ENCODE peak calls at places on chromosomes 12 and 14, in ten cellular contexts. One of them, this sample, is unnamed.

GRCh38 chr12:131832393-131833231 is 4.4 kb downstream of the MMP17 start:
- DNase-seq in lower leg skin: no peak
- DNase-seq in IMR-90: peak; percentile 30
- DNase-seq in HFF-Myc: no peak
- DNase-seq in OCI-LY7: no peak
- DNase-seq in CD4-positive, CD25-positive, alpha-beta regulatory T cell: no peak
- DNase-seq in AG10803: peak; percentile 81
- DNase-seq in colonic mucosa: no peak
- DNase-seq in neural progenitor cell: no peak
- DNase-seq in effector memory CD4-positive, alpha-beta T cell: no peak
- DNase-seq in this sample: no peak

GRCh38 chr14:67583711-67584644 is 16.1 kb downstream of the PIGH start:
- DNase-seq in lower leg skin: no peak
- DNase-seq in IMR-90: peak; percentile 52
- DNase-seq in HFF-Myc: no peak
- DNase-seq in OCI-LY7: peak; percentile 64
- DNase-seq in CD4-positive, CD25-positive, alpha-beta regulatory T cell: peak; percentile 46
- DNase-seq in AG10803: peak; percentile 42
- DNase-seq in colonic mucosa: peak; percentile 40
- DNase-seq in neural progenitor cell: peak; percentile 70
- DNase-seq in effector memory CD4-positive, alpha-beta T cell: no peak
- DNase-seq in this sample: no peak

GRCh38 chr14:61965030-61965745 is 203.0 kb downstream of the SNAPC1 start:
- DNase-seq in lower leg skin: no peak
- DNase-seq in IMR-90: peak; percentile 97
- DNase-seq in HFF-Myc: peak; percentile 33
- DNase-seq in OCI-LY7: no peak
- DNase-seq in CD4-positive, CD25-positive, alpha-beta regulatory T cell: no peak
- DNase-seq in AG10803: peak; percentile 91
- DNase-seq in colonic mucosa: no peak
- DNase-seq in neural progenitor cell: no peak
- DNase-seq in effector memory CD4-positive, alpha-beta T cell: no peak
- DNase-seq in this sample: no peak

GRCh38 chr14:96189288-96189711 is 15.3 kb upstream of the BDKRB2 start:
- DNase-seq in lower leg skin: no peak
- DNase-seq in IMR-90: peak; percentile 97
- DNase-seq in HFF-Myc: no peak
- DNase-seq in OCI-LY7: no peak
- DNase-seq in CD4-positive, CD25-positive, alpha-beta regulatory T cell: no peak
- DNase-seq in AG10803: peak; percentile 89
- DNase-seq in colonic mucosa: no peak
- DNase-seq in neural progenitor cell: no peak
- DNase-seq in effector memory CD4-positive, alpha-beta T cell: no peak
- DNase-seq in this sample: no peak

GRCh38 chr12:65232490-65233077 is 45.9 kb upstream of the MSRB3 start:
- DNase-seq in lower leg skin: no peak
- DNase-seq in IMR-90: peak; percentile 38
- DNase-seq in HFF-Myc: no peak
- DNase-seq in OCI-LY7: peak; percentile 52
- DNase-seq in CD4-positive, CD25-positive, alpha-beta regulatory T cell: peak; percentile 63
- DNase-seq in AG10803: peak; percentile 23
- DNase-seq in colonic mucosa: no peak
- DNase-seq in neural progenitor cell: no peak
- DNase-seq in effector memory CD4-positive, alpha-beta T cell: no peak
- DNase-seq in this sample: peak; percentile 28

GRCh38 chr12:88310069-88310468 is 168.0 kb downstream of the TMTC3 start:
- DNase-seq in lower leg skin: peak; percentile 30
- DNase-seq in IMR-90: peak; percentile 88
- DNase-seq in HFF-Myc: peak; percentile 33
- DNase-seq in OCI-LY7: no peak
- DNase-seq in CD4-positive, CD25-positive, alpha-beta regulatory T cell: no peak
- DNase-seq in AG10803: peak; percentile 94
- DNase-seq in colonic mucosa: no peak
- DNase-seq in neural progenitor cell: no peak
- DNase-seq in effector memory CD4-positive, alpha-beta T cell: no peak
- DNase-seq in this sample: no peak

GRCh38 chr14:88870777-88871176 is 46.3 kb downstream of the TTC8 start:
- DNase-seq in lower leg skin: no peak
- DNase-seq in IMR-90: no peak
- DNase-seq in HFF-Myc: no peak
- DNase-seq in OCI-LY7: no peak
- DNase-seq in CD4-positive, CD25-positive, alpha-beta regulatory T cell: no peak
- DNase-seq in AG10803: no peak
- DNase-seq in colonic mucosa: no peak
- DNase-seq in neural progenitor cell: no peak
- DNase-seq in effector memory CD4-positive, alpha-beta T cell: no peak
- DNase-seq in this sample: no peak

GRCh38 chr12:27013606-27014084 is 539 bp downstream of the TM7SF3 start:
- DNase-seq in lower leg skin: peak; percentile 38
- DNase-seq in IMR-90: peak; percentile 47
- DNase-seq in HFF-Myc: no peak
- DNase-seq in OCI-LY7: peak; percentile 56
- DNase-seq in CD4-positive, CD25-positive, alpha-beta regulatory T cell: peak; percentile 51
- DNase-seq in AG10803: peak; percentile 34
- DNase-seq in colonic mucosa: peak; percentile 52
- DNase-seq in neural progenitor cell: peak; percentile 41
- DNase-seq in effector memory CD4-positive, alpha-beta T cell: no peak
- DNase-seq in this sample: no peak

GRCh38 chr12:12996235-12996634 is 3.8 kb downstream of the HEBP1 start:
- DNase-seq in lower leg skin: no peak
- DNase-seq in IMR-90: no peak
- DNase-seq in HFF-Myc: no peak
- DNase-seq in OCI-LY7: no peak
- DNase-seq in CD4-positive, CD25-positive, alpha-beta regulatory T cell: no peak
- DNase-seq in AG10803: no peak
- DNase-seq in colonic mucosa: no peak
- DNase-seq in neural progenitor cell: no peak
- DNase-seq in effector memory CD4-positive, alpha-beta T cell: no peak
- DNase-seq in this sample: no peak

GRCh38 chr12:12999276-12999958 is 648 bp downstream of the HEBP1 start:
- DNase-seq in lower leg skin: peak; percentile 43
- DNase-seq in IMR-90: no peak
- DNase-seq in HFF-Myc: no peak
- DNase-seq in OCI-LY7: no peak
- DNase-seq in CD4-positive, CD25-positive, alpha-beta regulatory T cell: no peak
- DNase-seq in AG10803: peak; percentile 40
- DNase-seq in colonic mucosa: peak; percentile 40
- DNase-seq in neural progenitor cell: peak; percentile 64
- DNase-seq in effector memory CD4-positive, alpha-beta T cell: no peak
- DNase-seq in this sample: no peak

GRCh38 chr12:12999959-13000615 is at the start of gene HEBP1:
- DNase-seq in lower leg skin: peak; percentile 93
- DNase-seq in IMR-90: peak; percentile 84
- DNase-seq in HFF-Myc: peak; percentile 58
- DNase-seq in OCI-LY7: peak; percentile 85
- DNase-seq in CD4-positive, CD25-positive, alpha-beta regulatory T cell: peak; percentile 91
- DNase-seq in AG10803: peak; percentile 89
- DNase-seq in colonic mucosa: peak; percentile 98
- DNase-seq in neural progenitor cell: peak; percentile 95
- DNase-seq in effector memory CD4-positive, alpha-beta T cell: peak; percentile 91
- DNase-seq in this sample: peak; percentile 59

GRCh38 chr12:12997734-12998133 is 2.3 kb downstream of the HEBP1 start:
- DNase-seq in lower leg skin: no peak
- DNase-seq in IMR-90: no peak
- DNase-seq in HFF-Myc: no peak
- DNase-seq in OCI-LY7: no peak
- DNase-seq in CD4-positive, CD25-positive, alpha-beta regulatory T cell: no peak
- DNase-seq in AG10803: no peak
- DNase-seq in colonic mucosa: no peak
- DNase-seq in neural progenitor cell: no peak
- DNase-seq in effector memory CD4-positive, alpha-beta T cell: no peak
- DNase-seq in this sample: no peak

DNA sequence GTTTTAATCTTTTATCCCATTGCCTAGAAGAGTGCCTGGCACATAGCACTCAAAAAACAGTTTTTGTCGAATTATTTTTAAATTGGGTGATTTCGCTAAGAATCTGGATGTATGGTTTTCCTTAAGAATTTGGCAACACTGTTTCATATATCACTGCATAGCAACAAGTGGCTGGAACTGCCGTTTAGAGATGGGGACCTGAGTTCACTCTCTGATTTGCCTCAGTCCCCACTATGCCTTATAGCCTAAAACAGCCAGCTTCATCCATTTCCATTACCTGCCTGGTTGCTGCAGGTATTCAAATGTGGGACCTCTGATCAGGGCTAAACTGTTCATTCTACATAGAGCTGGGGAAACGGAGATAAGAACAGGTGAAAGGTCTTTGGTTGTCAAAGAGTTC is 1.8 kb downstream of the HEBP1 start:
- DNase-seq in lower leg skin: no peak
- DNase-seq in IMR-90: no peak
- DNase-seq in HFF-Myc: no peak
- DNase-seq in OCI-LY7: no peak
- DNase-seq in CD4-positive, CD25-positive, alpha-beta regulatory T cell: no peak
- DNase-seq in AG10803: no peak
- DNase-seq in colonic mucosa: no peak
- DNase-seq in neural progenitor cell: no peak
- DNase-seq in effector memory CD4-positive, alpha-beta T cell: no peak
- DNase-seq in this sample: no peak
- H3K4me3 ChIP-seq in lower leg skin: no peak overlapping the region
- H3K4me3 ChIP-seq in IMR-90: peak overlapping the region; percentile 97
- H3K4me3 ChIP-seq in HFF-Myc: no peak overlapping the region
- H3K4me3 ChIP-seq in OCI-LY7: no peak overlapping the region
- H3K4me3 ChIP-seq in CD4-positive, CD25-positive, alpha-beta regulatory T cell: no peak overlapping the region
- H3K4me3 ChIP-seq in AG10803: peak overlapping the region; percentile 100
- H3K4me3 ChIP-seq in colonic mucosa: no peak overlapping the region
- H3K4me3 ChIP-seq in neural progenitor cell: no peak overlapping the region
- H3K4me3 ChIP-seq in effector memory CD4-positive, alpha-beta T cell: no peak overlapping the region
- H3K4me3 ChIP-seq in this sample: no peak overlapping the region

GRCh38 chr12:76346236-76346635 is 2.0 kb downstream of the BBS10 start:
- DNase-seq in lower leg skin: no peak
- DNase-seq in IMR-90: peak; percentile 68
- DNase-seq in HFF-Myc: no peak
- DNase-seq in OCI-LY7: no peak
- DNase-seq in CD4-positive, CD25-positive, alpha-beta regulatory T cell: no peak
- DNase-seq in AG10803: peak; percentile 64
- DNase-seq in colonic mucosa: no peak
- DNase-seq in neural progenitor cell: no peak
- DNase-seq in effector memory CD4-positive, alpha-beta T cell: no peak
- DNase-seq in this sample: no peak

GRCh38 chr12:76345569-76345968 is 2.6 kb downstream of the BBS10 start:
- DNase-seq in lower leg skin: no peak
- DNase-seq in IMR-90: no peak
- DNase-seq in HFF-Myc: no peak
- DNase-seq in OCI-LY7: no peak
- DNase-seq in CD4-positive, CD25-positive, alpha-beta regulatory T cell: no peak
- DNase-seq in AG10803: no peak
- DNase-seq in colonic mucosa: no peak
- DNase-seq in neural progenitor cell: no peak
- DNase-seq in effector memory CD4-positive, alpha-beta T cell: no peak
- DNase-seq in this sample: no peak

GRCh38 chr12:76348079-76348901 is at the start of gene BBS10:
- DNase-seq in lower leg skin: peak; percentile 90
- DNase-seq in IMR-90: peak; percentile 91
- DNase-seq in HFF-Myc: peak; percentile 73
- DNase-seq in OCI-LY7: peak; percentile 96
- DNase-seq in CD4-positive, CD25-positive, alpha-beta regulatory T cell: peak; percentile 95
- DNase-seq in AG10803: peak; percentile 89
- DNase-seq in colonic mucosa: peak; percentile 91
- DNase-seq in neural progenitor cell: peak; percentile 92
- DNase-seq in effector memory CD4-positive, alpha-beta T cell: peak; percentile 77
- DNase-seq in this sample: peak; percentile 86

GRCh38 chr12:76341436-76342030 is 6.7 kb downstream of the BBS10 start:
- DNase-seq in lower leg skin: no peak
- DNase-seq in IMR-90: peak; percentile 65
- DNase-seq in HFF-Myc: no peak
- DNase-seq in OCI-LY7: no peak
- DNase-seq in CD4-positive, CD25-positive, alpha-beta regulatory T cell: no peak
- DNase-seq in AG10803: peak; percentile 31
- DNase-seq in colonic mucosa: no peak
- DNase-seq in neural progenitor cell: no peak
- DNase-seq in effector memory CD4-positive, alpha-beta T cell: no peak
- DNase-seq in this sample: no peak

DNA sequence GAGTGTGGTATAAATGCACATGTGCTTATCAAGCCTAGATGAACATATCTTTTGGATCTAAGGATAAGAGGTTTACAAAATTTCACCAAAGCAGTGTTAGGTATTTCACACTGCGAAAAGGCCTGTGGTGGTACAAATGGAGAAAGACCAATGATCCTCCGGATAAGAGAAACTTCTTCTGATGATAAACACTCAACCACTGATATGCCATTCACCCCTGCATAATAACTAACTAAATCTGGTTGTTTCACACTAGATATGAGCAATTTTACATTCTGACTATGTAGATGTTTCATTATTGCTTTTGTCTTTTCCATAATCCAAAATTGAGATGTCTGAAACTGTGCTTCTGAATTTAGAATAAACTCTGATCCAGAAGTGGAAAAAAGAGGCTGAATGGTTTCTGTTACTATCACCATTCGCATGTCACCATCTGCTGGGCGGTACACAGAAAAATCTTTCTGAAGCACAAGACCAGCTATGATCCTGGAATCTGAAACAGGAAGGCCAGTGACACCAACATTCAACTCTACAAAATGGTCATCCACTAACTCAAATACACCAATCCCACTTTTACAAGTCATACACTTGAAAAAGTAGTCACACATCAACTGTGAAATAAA is 1.3 kb downstream of the BBS10 start:
- DNase-seq in lower leg skin: peak; percentile 41
- DNase-seq in IMR-90: peak; percentile 79
- DNase-seq in HFF-Myc: peak; percentile 58
- DNase-seq in OCI-LY7: peak; percentile 63
- DNase-seq in CD4-positive, CD25-positive, alpha-beta regulatory T cell: peak; percentile 23
- DNase-seq in AG10803: peak; percentile 77
- DNase-seq in colonic mucosa: no peak
- DNase-seq in neural progenitor cell: peak; percentile 33
- DNase-seq in effector memory CD4-positive, alpha-beta T cell: no peak
- DNase-seq in this sample: no peak
- H3K4me3 ChIP-seq in lower leg skin: no peak overlapping the region
- H3K4me3 ChIP-seq in IMR-90: peak overlapping the region; percentile 79
- H3K4me3 ChIP-seq in HFF-Myc: peak overlapping the region; percentile 77
- H3K4me3 ChIP-seq in OCI-LY7: peak overlapping the region; percentile 74
- H3K4me3 ChIP-seq in CD4-positive, CD25-positive, alpha-beta regulatory T cell: peak overlapping the region; percentile 91
- H3K4me3 ChIP-seq in AG10803: peak overlapping the region; percentile 87
- H3K4me3 ChIP-seq in colonic mucosa: no peak overlapping the region
- H3K4me3 ChIP-seq in neural progenitor cell: peak overlapping the region; percentile 83
- H3K4me3 ChIP-seq in effector memory CD4-positive, alpha-beta T cell: no peak overlapping the region
- H3K4me3 ChIP-seq in this sample: peak overlapping the region; percentile 71

DNA sequence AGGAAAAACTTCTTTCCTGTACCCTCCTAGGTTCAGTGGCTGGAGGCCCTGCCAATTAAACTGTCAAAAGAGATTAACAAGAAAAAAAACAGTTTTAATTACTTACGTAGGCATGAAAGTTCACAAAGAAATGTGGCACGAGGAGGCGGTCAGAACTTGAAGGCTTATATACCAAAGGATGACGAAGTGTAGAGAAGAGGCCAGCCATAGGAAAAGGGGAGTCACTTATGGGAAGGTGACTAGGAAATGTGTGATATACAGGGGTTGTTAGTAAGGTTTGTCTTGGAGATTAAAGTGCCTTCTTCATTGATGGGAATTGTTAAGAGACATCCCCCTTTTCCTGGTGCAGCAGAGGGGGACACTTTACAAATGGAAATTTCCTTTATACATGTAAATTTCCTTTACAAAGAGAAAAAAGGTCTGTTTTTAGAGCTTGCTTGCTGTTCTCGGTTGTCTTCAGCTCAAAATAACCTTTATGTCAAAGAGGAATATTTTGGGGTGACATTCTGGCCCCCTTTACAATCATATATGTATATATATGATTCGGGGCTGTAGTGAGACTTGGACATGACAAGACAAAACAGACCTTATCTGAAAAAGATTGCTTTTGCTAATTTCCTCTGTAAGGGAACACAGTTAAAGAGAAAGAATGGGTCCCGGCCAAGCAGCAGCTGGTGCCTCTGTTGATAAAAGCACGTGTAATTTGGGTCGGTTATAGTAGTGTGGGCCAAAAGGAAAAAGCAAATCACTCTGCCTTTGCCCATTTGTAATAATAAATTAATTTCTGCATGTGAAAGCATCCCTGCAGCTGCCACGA is 38.6 kb downstream of the SYNE2 start:
- DNase-seq in lower leg skin: no peak
- DNase-seq in IMR-90: no peak
- DNase-seq in HFF-Myc: no peak
- DNase-seq in OCI-LY7: no peak
- DNase-seq in CD4-positive, CD25-positive, alpha-beta regulatory T cell: no peak
- DNase-seq in AG10803: no peak
- DNase-seq in colonic mucosa: no peak
- DNase-seq in neural progenitor cell: peak; percentile 36
- DNase-seq in effector memory CD4-positive, alpha-beta T cell: no peak
- DNase-seq in this sample: no peak
- H3K4me3 ChIP-seq in lower leg skin: no peak overlapping the region
- H3K4me3 ChIP-seq in IMR-90: no peak overlapping the region
- H3K4me3 ChIP-seq in HFF-Myc: no peak overlapping the region
- H3K4me3 ChIP-seq in OCI-LY7: no peak overlapping the region
- H3K4me3 ChIP-seq in CD4-positive, CD25-positive, alpha-beta regulatory T cell: no peak overlapping the region
- H3K4me3 ChIP-seq in AG10803: no peak overlapping the region
- H3K4me3 ChIP-seq in colonic mucosa: no peak overlapping the region
- H3K4me3 ChIP-seq in neural progenitor cell: peak overlapping the region; percentile 11
- H3K4me3 ChIP-seq in effector memory CD4-positive, alpha-beta T cell: no peak overlapping the region
- H3K4me3 ChIP-seq in this sample: no peak overlapping the region

GRCh38 chr14:90382491-90383125 is 14.2 kb upstream of the CALM1 start:
- DNase-seq in lower leg skin: peak; percentile 76
- DNase-seq in IMR-90: peak; percentile 79
- DNase-seq in HFF-Myc: no peak
- DNase-seq in OCI-LY7: peak; percentile 54
- DNase-seq in CD4-positive, CD25-positive, alpha-beta regulatory T cell: peak; percentile 80
- DNase-seq in AG10803: peak; percentile 87
- DNase-seq in colonic mucosa: peak; percentile 68
- DNase-seq in neural progenitor cell: peak; percentile 78
- DNase-seq in effector memory CD4-positive, alpha-beta T cell: peak; percentile 52
- DNase-seq in this sample: peak; percentile 50

GRCh38 chr14:90383126-90383730 is 13.6 kb upstream of the CALM1 start:
- DNase-seq in lower leg skin: peak; percentile 99
- DNase-seq in IMR-90: peak; percentile 100
- DNase-seq in HFF-Myc: peak; percentile 97
- DNase-seq in OCI-LY7: peak; percentile 99
- DNase-seq in CD4-positive, CD25-positive, alpha-beta regulatory T cell: peak; percentile 100
- DNase-seq in AG10803: peak; percentile 100
- DNase-seq in colonic mucosa: peak; percentile 99
- DNase-seq in neural progenitor cell: peak; percentile 100
- DNase-seq in effector memory CD4-positive, alpha-beta T cell: peak; percentile 96
- DNase-seq in this sample: peak; percentile 99

GRCh38 chr14:90381999-90382451 is 14.8 kb upstream of the CALM1 start:
- DNase-seq in lower leg skin: peak; percentile 50
- DNase-seq in IMR-90: no peak
- DNase-seq in HFF-Myc: no peak
- DNase-seq in OCI-LY7: peak; percentile 24
- DNase-seq in CD4-positive, CD25-positive, alpha-beta regulatory T cell: no peak
- DNase-seq in AG10803: no peak
- DNase-seq in colonic mucosa: peak; percentile 94
- DNase-seq in neural progenitor cell: peak; percentile 45
- DNase-seq in effector memory CD4-positive, alpha-beta T cell: no peak
- DNase-seq in this sample: no peak

GRCh38 chr14:90383731-90384542 is 12.9 kb upstream of the CALM1 start:
- DNase-seq in lower leg skin: peak; percentile 67
- DNase-seq in IMR-90: peak; percentile 46
- DNase-seq in HFF-Myc: no peak
- DNase-seq in OCI-LY7: peak; percentile 33
- DNase-seq in CD4-positive, CD25-positive, alpha-beta regulatory T cell: peak; percentile 91
- DNase-seq in AG10803: peak; percentile 53
- DNase-seq in colonic mucosa: peak; percentile 61
- DNase-seq in neural progenitor cell: peak; percentile 82
- DNase-seq in effector memory CD4-positive, alpha-beta T cell: peak; percentile 41
- DNase-seq in this sample: peak; percentile 69

DNA sequence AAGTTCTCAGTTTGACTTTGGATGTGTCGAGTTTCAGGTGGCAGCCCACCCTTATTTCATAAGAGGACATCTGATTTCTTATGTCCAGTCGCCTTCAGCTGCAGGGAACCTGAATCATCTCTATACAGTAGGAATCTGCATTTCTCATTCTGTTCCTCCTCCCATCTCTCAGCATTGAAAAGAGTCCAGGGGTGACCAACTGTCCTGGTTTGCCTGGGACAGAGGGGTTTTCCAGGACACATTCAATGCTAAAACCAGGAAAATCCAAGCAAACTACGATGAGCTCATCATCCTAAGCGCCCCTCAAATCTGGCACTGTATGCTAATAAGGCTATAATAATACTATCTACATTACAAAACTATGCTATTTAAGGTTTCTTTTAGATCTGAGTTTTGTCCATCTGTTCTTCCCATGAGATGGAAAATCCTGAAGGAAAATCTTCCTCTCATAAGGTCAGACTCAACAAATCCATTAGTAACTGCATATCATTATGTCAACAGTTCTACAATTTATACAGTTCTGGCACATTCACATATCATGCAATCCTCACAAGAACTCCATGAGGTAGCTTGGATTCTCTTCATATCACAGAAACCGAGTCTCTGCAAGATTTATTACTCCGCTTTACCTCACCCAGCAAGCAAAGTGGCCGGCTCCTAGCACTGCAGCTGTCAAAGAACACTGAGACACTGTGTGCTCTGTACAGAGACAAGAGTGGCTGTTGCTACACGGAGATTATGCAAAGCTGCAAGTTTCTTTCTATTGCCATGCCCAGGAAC is 15.6 kb upstream of the CALM1 start:
- DNase-seq in lower leg skin: peak; percentile 52
- DNase-seq in IMR-90: no peak
- DNase-seq in HFF-Myc: no peak
- DNase-seq in OCI-LY7: peak; percentile 47
- DNase-seq in CD4-positive, CD25-positive, alpha-beta regulatory T cell: peak; percentile 12
- DNase-seq in AG10803: peak; percentile 72
- DNase-seq in colonic mucosa: peak; percentile 61
- DNase-seq in neural progenitor cell: peak; percentile 20
- DNase-seq in effector memory CD4-positive, alpha-beta T cell: no peak
- DNase-seq in this sample: no peak
- H3K4me3 ChIP-seq in lower leg skin: no peak overlapping the region
- H3K4me3 ChIP-seq in IMR-90: no peak overlapping the region
- H3K4me3 ChIP-seq in HFF-Myc: no peak overlapping the region
- H3K4me3 ChIP-seq in OCI-LY7: peak overlapping the region; percentile 76
- H3K4me3 ChIP-seq in CD4-positive, CD25-positive, alpha-beta regulatory T cell: no peak overlapping the region
- H3K4me3 ChIP-seq in AG10803: no peak overlapping the region
- H3K4me3 ChIP-seq in colonic mucosa: peak overlapping the region; percentile 5
- H3K4me3 ChIP-seq in neural progenitor cell: no peak overlapping the region
- H3K4me3 ChIP-seq in effector memory CD4-positive, alpha-beta T cell: no peak overlapping the region
- H3K4me3 ChIP-seq in this sample: no peak overlapping the region

This sample was measured in Jurkat, Clone E6-1.